ENCODE peak calls at places on chromosomes 1 and 21, in six cellular contexts. J is HTR-8/SVneo, T is neural progenitor cell, C is non-pigmented ciliary epithelial cell, H is left cardiac atrium, L is nucleus accumbens. X is an unnamed sample.
A peak's percentile ranks its signal among the peaks of the same experiment; 100 is the strongest.

GRCh38 chr1:204703826-204704612 is 18.5 kb upstream of the LRRN2 start:
- DNase-seq in J (no peak), T (no peak), C (no peak), H (no peak), L (no peak), X (no peak)

GRCh38 chr1:5895446-5896406 is 96.5 kb downstream of the NPHP4 start:
- DNase-seq in J (no peak), T (no peak), C (no peak), H (no peak), L (no peak), X (no peak)

GRCh38 chr1:43833013-43833412 is 100.6 kb upstream of the ARTN start:
- DNase-seq in J (no peak), T (no peak), C (no peak), H (no peak), L (no peak), X (no peak)

GRCh38 chr1:187038789-187039188 is 210.0 kb downstream of the PLA2G4A start:
- DNase-seq in J (no peak), T (no peak), C (peak; percentile 19), H (no peak), L (no peak), X (peak; percentile 56)

GRCh38 chr1:201719812-201720521 is 109.0 kb upstream of the IPO9 start:
- DNase-seq in J (no peak), T (peak; percentile 78), C (no peak), H (peak; percentile 65), L (peak; percentile 77), X (peak; percentile 89)

GRCh38 chr1:188670837-188671236 is 1806.8 kb downstream of the BRINP3 start:
- DNase-seq in J (no peak), T (no peak), C (no peak), H (no peak), L (no peak), X (peak; percentile 41)

GRCh38 chr1:222539951-222540597 is 7.8 kb downstream of the HHIPL2 start:
- DNase-seq in J (no peak), T (no peak), C (no peak), H (no peak), L (no peak), X (no peak)

GRCh38 chr1:84505167-84506001 is 802 bp upstream of the SPATA1 start:
- DNase-seq in J (peak; percentile 11), T (peak; percentile 88), C (no peak), H (peak; percentile 79), L (no peak), X (peak; percentile 4)

GRCh38 chr1:5001466-5001865 is 347.1 kb downstream of the AJAP1 start:
- DNase-seq in J (no peak), T (peak; percentile 74), C (no peak), H (no peak), L (no peak), X (no peak)

GRCh38 chr1:183227963-183228649 is 42.0 kb downstream of the LAMC2 start:
- DNase-seq in J (peak; percentile 57), T (peak; percentile 74), C (no peak), H (peak; percentile 48), L (no peak), X (peak; percentile 36)

GRCh38 chr1:34906756-34907155 is 22.7 kb downstream of the DLGAP3 start:
- DNase-seq in J (no peak), T (no peak), C (no peak), H (no peak), L (no peak), X (no peak)

GRCh38 chr1:236489710-236490377 is 33.9 kb upstream of the LGALS8 start:
- DNase-seq in J (peak; percentile 72), T (peak; percentile 71), C (peak; percentile 23), H (no peak), L (no peak), X (peak; percentile 46)

GRCh38 chr21:36849461-36849860 is 117.0 kb downstream of the HLCS start:
- DNase-seq in J (no peak), T (no peak), C (no peak), H (no peak), L (no peak), X (no peak)

GRCh38 chr1:169921080-169921479 is 27.4 kb upstream of the SCYL3 start:
- DNase-seq in J (no peak), T (no peak), C (no peak), H (no peak), L (no peak), X (no peak)

GRCh38 chr1:200410566-200410878 is 686 bp upstream of the ZNF281 start:
- DNase-seq in J (no peak), T (peak; percentile 52), C (no peak), H (no peak), L (no peak), X (no peak)

GRCh38 chr1:20728371-20729154 is 3.9 kb downstream of the SH2D5 start:
- DNase-seq in J (no peak), T (no peak), C (no peak), H (no peak), L (no peak), X (no peak)

GRCh38 chr1:199311478-199312242 is 672.8 kb downstream of the PTPRC start:
- DNase-seq in J (no peak), T (peak; percentile 36), C (no peak), H (no peak), L (no peak), X (no peak)

GRCh38 chr1:102472524-102472923 is 475.8 kb upstream of the OLFM3 start:
- DNase-seq in J (no peak), T (no peak), C (no peak), H (no peak), L (no peak), X (no peak)

GRCh38 chr1:19651141-19651737 is 7.1 kb downstream of the NBL1 start:
- DNase-seq in J (no peak), T (peak; percentile 75), C (no peak), H (peak; percentile 66), L (no peak), X (no peak)

GRCh38 chr1:59332983-59333382 is 36.1 kb downstream of the FGGY start:
- DNase-seq in J (no peak), T (no peak), C (peak; percentile 23), H (no peak), L (no peak), X (peak; percentile 56)

GRCh38 chr1:230891413-230891812 is 23.1 kb upstream of the C1orf198 start:
- DNase-seq in J (no peak), T (peak; percentile 71), C (no peak), H (no peak), L (no peak), X (no peak)

GRCh38 chr21:43836616-43837015 is 28.4 kb upstream of the AGPAT3 start:
- DNase-seq in J (no peak), T (no peak), C (no peak), H (no peak), L (no peak), X (no peak)

GRCh38 chr1:6417961-6418667 is 1.6 kb downstream of the HES2 start:
- DNase-seq in J (no peak), T (no peak), C (no peak), H (no peak), L (no peak), X (no peak)

GRCh38 chr1:8423134-8423701 is 105.3 kb downstream of the SLC45A1 start:
- DNase-seq in J (peak; percentile 18), T (peak; percentile 53), C (no peak), H (peak; percentile 40), L (no peak), X (no peak)

X was measured in H4.